ENCODE peak calls at places on chromosome 21, in ten cellular contexts. V, W, M, H, P, O, I, D, T and F are unnamed samples.

GRCh38 chr21:27251752-27252151 is 284.9 kb upstream of the ADAMTS5 start:
- DNase-seq in V (no peak), W (no peak), M (no peak), H (no peak), P (no peak), O (no peak), I (no peak), D (no peak), T (no peak), F (no peak)

GRCh38 chr21:32372755-32373154 is 20.1 kb downstream of the URB1 start:
- DNase-seq in V (no peak), W (peak; percentile 85), M (no peak), H (no peak), P (no peak), O (no peak), I (peak; percentile 39), D (no peak), T (no peak), F (no peak)

GRCh38 chr21:42465008-42465878 is 30.8 kb downstream of the RSPH1 start:
- DNase-seq in V (no peak), W (peak; percentile 43), M (no peak), H (peak; percentile 19), P (no peak), O (no peak), I (no peak), D (peak; percentile 64), T (no peak), F (no peak)

GRCh38 chr21:26124421-26124833 is 46.1 kb downstream of the APP start:
- DNase-seq in V (no peak), W (peak; percentile 68), M (no peak), H (peak; percentile 60), P (no peak), O (no peak), I (peak; percentile 38), D (no peak), T (no peak), F (no peak)

GRCh38 chr21:39681845-39682244 is 63.1 kb upstream of the IGSF5 start:
- DNase-seq in V (no peak), W (peak; percentile 68), M (no peak), H (peak; percentile 50), P (no peak), O (no peak), I (peak; percentile 68), D (no peak), T (peak; percentile 84), F (peak; percentile 63)

GRCh38 chr21:42107177-42107880 is 36.2 kb downstream of the UMODL1 start:
- DNase-seq in V (no peak), W (no peak), M (no peak), H (no peak), P (peak; percentile 20), O (no peak), I (no peak), D (no peak), T (no peak), F (no peak)

GRCh38 chr21:28538987-28539622 is 453.6 kb downstream of the LTN1 start:
- DNase-seq in V (no peak), W (peak; percentile 67), M (no peak), H (peak; percentile 68), P (no peak), O (no peak), I (peak; percentile 96), D (no peak), T (peak; percentile 51), F (no peak)

GRCh38 chr21:41678016-41678935 is 88.6 kb downstream of the RIPK4 start:
- DNase-seq in V (no peak), W (peak; percentile 97), M (no peak), H (no peak), P (no peak), O (peak; percentile 61), I (no peak), D (peak; percentile 86), T (no peak), F (peak; percentile 74)

GRCh38 chr21:35932232-35932911 is 128.0 kb downstream of the SETD4 start:
- DNase-seq in V (peak; percentile 24), W (peak; percentile 86), M (no peak), H (peak; percentile 84), P (no peak), O (no peak), I (peak; percentile 99), D (no peak), T (peak; percentile 67), F (peak; percentile 91)

GRCh38 chr21:39193380-39193779 is 10.1 kb upstream of the PSMG1 start:
- DNase-seq in V (no peak), W (no peak), M (no peak), H (no peak), P (no peak), O (no peak), I (no peak), D (no peak), T (no peak), F (no peak)

GRCh38 chr21:29499734-29500343 is 201.1 kb downstream of the BACH1 start:
- DNase-seq in V (no peak), W (peak; percentile 57), M (no peak), H (peak; percentile 45), P (peak; percentile 29), O (peak; percentile 21), I (peak; percentile 55), D (no peak), T (no peak), F (no peak)

GRCh38 chr21:14492890-14493289 is 53.2 kb downstream of the SAMSN1 start:
- DNase-seq in V (no peak), W (no peak), M (no peak), H (no peak), P (no peak), O (no peak), I (no peak), D (no peak), T (no peak), F (no peak)

GRCh38 chr21:36747815-36748381 is 49.0 kb downstream of the SIM2 start:
- DNase-seq in V (no peak), W (peak; percentile 52), M (no peak), H (peak; percentile 18), P (peak; percentile 93), O (no peak), I (peak; percentile 13), D (peak; percentile 54), T (no peak), F (no peak)

GRCh38 chr21:32916522-32917099 is 109.1 kb upstream of the OLIG2 start:
- DNase-seq in V (no peak), W (no peak), M (no peak), H (no peak), P (no peak), O (no peak), I (peak; percentile 5), D (no peak), T (no peak), F (no peak)

GRCh38 chr21:39073063-39073462 is 110.2 kb downstream of the PSMG1 start:
- DNase-seq in V (no peak), W (no peak), M (no peak), H (no peak), P (no peak), O (no peak), I (no peak), D (no peak), T (no peak), F (no peak)

GRCh38 chr21:34890258-34890723 is 158.8 kb downstream of the RUNX1 start:
- DNase-seq in V (no peak), W (no peak), M (no peak), H (no peak), P (no peak), O (no peak), I (no peak), D (no peak), T (no peak), F (no peak)
- H3K4me3 ChIP-seq in V (peak overlapping the region; percentile 54), W (peak overlapping the region; percentile 52), M (peak overlapping the region; percentile 74), H (peak overlapping the region; percentile 60), P (peak overlapping the region; percentile 62), O (peak overlapping the region; percentile 72), I (peak overlapping the region; percentile 27), D (peak overlapping the region; percentile 62), T (peak overlapping the region; percentile 57), F (peak overlapping the region; percentile 41)

GRCh38 chr21:16455978-16456377 is 726.2 kb downstream of the USP25 start:
- DNase-seq in V (no peak), W (no peak), M (no peak), H (no peak), P (no peak), O (no peak), I (peak; percentile 21), D (no peak), T (no peak), F (no peak)

GRCh38 chr21:16454371-16454770 is 724.6 kb downstream of the USP25 start:
- DNase-seq in V (no peak), W (peak; percentile 14), M (no peak), H (no peak), P (no peak), O (no peak), I (peak; percentile 37), D (no peak), T (no peak), F (no peak)

GRCh38 chr21:16457498-16457897 is 727.7 kb downstream of the USP25 start:
- DNase-seq in V (no peak), W (no peak), M (no peak), H (no peak), P (no peak), O (no peak), I (no peak), D (no peak), T (no peak), F (no peak)

GRCh38 chr21:16460936-16461335 is 731.2 kb downstream of the USP25 start:
- DNase-seq in V (no peak), W (no peak), M (no peak), H (no peak), P (no peak), O (no peak), I (no peak), D (no peak), T (no peak), F (no peak)

GRCh38 chr21:16455526-16455925 is 725.7 kb downstream of the USP25 start:
- DNase-seq in V (no peak), W (no peak), M (no peak), H (no peak), P (no peak), O (no peak), I (no peak), D (no peak), T (no peak), F (no peak)
- TF ChIP-seq CTCF in V (no peak), W (no peak), M (no peak), H (no peak), P (no peak), O (no peak), I (no peak), D (no peak), T (no peak), F (no peak)

GRCh38 chr21:45590246-45590725 is 48.0 kb upstream of the SLC19A1 start:
- DNase-seq in V (peak; percentile 79), W (peak; percentile 35), M (no peak), H (no peak), P (peak; percentile 80), O (peak; percentile 41), I (peak; percentile 61), D (peak; percentile 71), T (no peak), F (no peak)
- H3K4me3 ChIP-seq in V (peak overlapping the region; percentile 42), W (no peak overlapping the region), M (peak overlapping the region; percentile 69), H (peak overlapping the region; percentile 46), P (peak overlapping the region; percentile 57), O (peak overlapping the region; percentile 54), I (peak overlapping the region; percentile 37), D (peak overlapping the region; percentile 46), T (peak overlapping the region; percentile 16), F (peak overlapping the region; percentile 37)

DNA sequence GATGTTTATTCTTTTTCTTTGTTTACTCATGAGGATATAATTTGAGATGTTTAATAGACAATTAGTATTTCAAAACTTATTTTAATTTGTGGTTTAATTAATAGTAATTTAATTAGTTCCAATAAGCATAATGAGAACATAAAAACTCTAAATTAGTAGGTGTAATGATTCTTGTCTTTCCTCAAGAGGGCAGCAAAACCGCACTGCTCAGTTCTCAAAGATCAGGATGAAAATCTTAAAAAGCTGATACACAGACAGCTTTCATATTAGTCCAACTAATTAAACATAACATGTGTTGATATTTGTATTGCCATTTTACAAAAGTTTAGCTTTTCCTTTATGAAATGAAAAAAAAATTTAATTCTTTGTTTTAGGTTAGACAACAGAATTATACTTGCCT is 106.7 kb upstream of the C21orf91 start:
- DNase-seq in V (no peak), W (peak; percentile 58), M (no peak), H (no peak), P (peak; percentile 27), O (no peak), I (peak; percentile 47), D (no peak), T (no peak), F (no peak)
- TF ChIP-seq CTCF in V (no peak), W (peak; percentile 71), M (no peak), H (peak; percentile 64), P (peak; percentile 67), O (no peak), I (peak; percentile 54), D (no peak), T (peak; percentile 46), F (peak; percentile 59)